ENCODE peak calls at places on chromosomes 13 and 19, in seven cellular contexts. S is HuH-7.5; G is fibroblast of mammary gland; N is stimulated activated CD4-positive, alpha-beta T cell treated with anti-CD3 and anti-CD28 coated beads, Interleukin-15, amount 100 ng/mL, for 1 hour; D is HCEC 1CT; R is astrocyte of the spinal cord; W is M059J. U is an unnamed sample.

GRCh38 chr19:40321566-40322270 is 26.5 kb downstream of the C19orf47 start:
- DNase-seq in G (no peak), D (no peak), N (no peak), R (no peak), S (no peak), W (no peak), U (no peak)

GRCh38 chr13:31951215-31951678 is 80.3 kb upstream of the FRY start:
- DNase-seq in S (no peak), N (no peak), W (peak; percentile 28), D (no peak), G (peak; percentile 67), R (no peak), U (peak; percentile 2)

GRCh38 chr19:33758541-33759013 is 38.1 kb upstream of the KCTD15 start:
- DNase-seq in G (no peak), D (no peak), S (no peak), W (peak; percentile 83), N (no peak), R (no peak), U (no peak)

GRCh38 chr19:38718747-38719543 is 25.3 kb downstream of the CAPN12 start:
- DNase-seq in G (no peak), N (no peak), D (no peak), W (peak; percentile 67), S (no peak), R (peak; percentile 59), U (no peak)

GRCh38 chr13:101523732-101524131 is 71.3 kb downstream of the ITGBL1 start:
- DNase-seq in D (peak; percentile 79), R (peak; percentile 78), G (peak; percentile 97), W (peak; percentile 88), N (no peak), S (no peak), U (no peak)

GRCh38 chr13:28346136-28346535 is 148.8 kb downstream of the FLT1 start:
- DNase-seq in R (no peak), S (no peak), G (no peak), N (no peak), D (no peak), W (no peak), U (no peak)

GRCh38 chr13:28548872-28549271 is 53.9 kb upstream of the FLT1 start:
- DNase-seq in R (no peak), W (no peak), N (no peak), S (no peak), D (no peak), G (no peak), U (no peak)

GRCh38 chr13:25165664-25166063 is 6.4 kb downstream of the AMER2 start:
- DNase-seq in D (no peak), R (no peak), N (no peak), W (no peak), S (no peak), G (no peak), U (no peak)

GRCh38 chr13:39874331-39875055 is 219.0 kb downstream of the COG6 start:
- DNase-seq in G (peak; percentile 28), D (no peak), R (no peak), N (no peak), S (no peak), W (no peak), U (no peak)

GRCh38 chr19:45646345-45646698 is 7.1 kb upstream of the EML2 start:
- DNase-seq in N (no peak), W (no peak), G (no peak), R (no peak), S (no peak), D (no peak), U (no peak)

GRCh38 chr19:27744926-27745844 is 1467.8 kb downstream of the UQCRFS1 start:
- DNase-seq in S (no peak), W (peak; percentile 1), N (no peak), G (no peak), R (peak; percentile 4), D (no peak), U (no peak)

GRCh38 chr19:52922841-52923781 is at the start of gene ZNF888:
- DNase-seq in D (peak; percentile 85), S (peak; percentile 57), W (peak; percentile 83), R (peak; percentile 80), N (peak; percentile 59), G (peak; percentile 75), U (peak; percentile 66)

GRCh38 chr13:26179344-26179743 is 42.8 kb downstream of the RNF6 start:
- DNase-seq in R (no peak), W (no peak), N (no peak), S (no peak), D (no peak), G (no peak), U (no peak)

GRCh38 chr13:80297503-80297902 is 43.4 kb downstream of the SPRY2 start:
- DNase-seq in N (no peak), R (no peak), D (no peak), S (no peak), W (no peak), G (no peak), U (no peak)

GRCh38 chr13:51332566-51333361 is 6.7 kb upstream of the SERPINE3 start:
- DNase-seq in R (no peak), D (no peak), W (no peak), S (no peak), G (no peak), N (no peak), U (no peak)

GRCh38 chr13:50596103-50596502 is 247.4 kb downstream of the DLEU7 start:
- DNase-seq in D (no peak), N (no peak), G (no peak), W (no peak), R (no peak), S (no peak), U (no peak)

GRCh38 chr13:110110783-110111182 is 196.2 kb downstream of the COL4A1 start:
- DNase-seq in S (no peak), N (no peak), G (no peak), R (no peak), W (no peak), D (no peak), U (no peak)

GRCh38 chr19:54209748-54210494 is 9.3 kb downstream of the RPS9 start:
- DNase-seq in N (no peak), D (peak; percentile 94), R (peak; percentile 98), S (peak; percentile 88), W (peak; percentile 99), G (peak; percentile 99), U (no peak)

GRCh38 chr13:100269837-100270236 is 180.9 kb downstream of the PCCA start:
- DNase-seq in D (peak; percentile 49), N (no peak), R (peak; percentile 83), S (no peak), G (peak; percentile 86), W (peak; percentile 71), U (no peak)

GRCh38 chr13:109789262-109789661 is 2.9 kb upstream of the IRS2 start:
- DNase-seq in W (peak; percentile 13), G (no peak), R (no peak), S (no peak), N (no peak), D (no peak), U (no peak)

GRCh38 chr19:19554074-19555023 is 16.3 kb downstream of the CILP2 start:
- DNase-seq in R (no peak), N (peak; percentile 22), D (peak; percentile 40), W (peak; percentile 29), S (no peak), G (peak; percentile 48), U (no peak)

GRCh38 chr13:77574076-77574475 is 38.6 kb downstream of the SCEL start:
- DNase-seq in S (no peak), W (no peak), N (no peak), D (no peak), G (no peak), R (no peak), U (no peak)

GRCh38 chr19:30450101-30450500 is 77.9 kb downstream of the ZNF536 start:
- DNase-seq in D (no peak), G (no peak), N (no peak), W (peak; percentile 7), R (peak; percentile 6), S (no peak), U (no peak)

GRCh38 chr19:18541992-18542935 is 1.1 kb downstream of the FKBP8 start:
- DNase-seq in D (no peak), N (no peak), R (no peak), G (no peak), S (peak; percentile 63), W (no peak), U (no peak)

GRCh38 chr13:51425410-51426042 is 27.3 kb downstream of the INTS6 start:
- DNase-seq in G (peak; percentile 67), D (peak; percentile 59), R (peak; percentile 36), N (no peak), S (no peak), W (no peak), U (no peak)

GRCh38 chr19:13475044-13475443 is 31.2 kb downstream of the CACNA1A start:
- DNase-seq in S (no peak), W (no peak), G (no peak), R (no peak), D (no peak), N (no peak), U (no peak)

GRCh38 chr13:112175162-112176075 is 108.5 kb downstream of the SOX1 start:
- DNase-seq in G (no peak), D (no peak), S (no peak), W (no peak), R (no peak), N (no peak), U (no peak)

GRCh38 chr19:47002106-47002766 is 17.4 kb upstream of the NPAS1 start:
- DNase-seq in R (no peak), N (no peak), S (no peak), G (no peak), W (no peak), D (no peak), U (no peak)

GRCh38 chr19:17931532-17932191 is 1.2 kb upstream of the CCDC124 start:
- DNase-seq in S (no peak), W (no peak), D (no peak), G (no peak), N (no peak), R (no peak), U (no peak)

GRCh38 chr13:96822900-96823299 is 171.4 kb downstream of the OXGR1 start:
- DNase-seq in W (peak; percentile 58), S (no peak), N (no peak), R (no peak), G (peak; percentile 49), D (peak; percentile 72), U (no peak)

U was measured in stimulated activated CD8-positive, alpha-beta memory T cell treated with anti-CD3 and anti-CD28 coated beads, Interleukin-15, amount 100 ng/mL, for 48 hours.